ENCODE peak calls at places on chromosomes 16 and 17, in four cellular contexts. Z is GM12878; S is HFF-Myc; G is stimulated activated naive CD8-positive, alpha-beta T cell treated with anti-CD3 and anti-CD28 coated beads, Interleukin-15, Interleukin-2, amounts not matched to agents 100 U/mL and 50 U/mL, for 24 hours. D is an unnamed sample.

GRCh38 chr17:29918922-29919856 is 10.8 kb downstream of the SSH2 start:
- DNase-seq in Z (no peak), S (no peak), G (no peak), D (no peak)

GRCh38 chr16:53817117-53817516 is 113.2 kb downstream of the FTO start:
- DNase-seq in Z (no peak), S (peak), G (no peak), D (peak)

GRCh38 chr17:48910370-48910769 is 2.2 kb downstream of the UBE2Z start:
- DNase-seq in Z (no peak), S (no peak), G (no peak), D (no peak)

GRCh38 chr17:17353625-17354484 is 50.7 kb downstream of the NT5M start:
- DNase-seq in Z (no peak), S (no peak), G (no peak), D (no peak)

GRCh38 chr17:63082273-63082861 is 116.3 kb downstream of the TANC2 start:
- DNase-seq in Z (no peak), S (peak), G (no peak), D (peak)

GRCh38 chr17:35898283-35899070 is 18.3 kb upstream of the CCL5 start:
- DNase-seq in Z (no peak), S (no peak), G (peak), D (no peak)

GRCh38 chr16:17313085-17313611 is 157.6 kb downstream of the XYLT1 start:
- DNase-seq in Z (no peak), S (no peak), G (no peak), D (no peak)

GRCh38 chr17:20156196-20157077 is 147.3 kb downstream of the SPECC1 start:
- DNase-seq in Z (no peak), S (no peak), G (peak), D (peak)

GRCh38 chr17:56532926-56533325 is 60.6 kb upstream of the NOG start:
- DNase-seq in Z (no peak), S (no peak), G (no peak), D (no peak)

GRCh38 chr16:68490829-68491575 is 42.7 kb upstream of the SMPD3 start:
- DNase-seq in Z (no peak), S (no peak), G (no peak), D (no peak)

GRCh38 chr16:2244926-2245795 is 6.2 kb downstream of the ECI1 start:
- DNase-seq in Z (no peak), S (no peak), G (no peak), D (no peak)

GRCh38 chr16:80601182-80601581 is 60.4 kb downstream of the DYNLRB2 start:
- DNase-seq in Z (no peak), S (no peak), G (no peak), D (no peak)

D was measured in hepatic stellate cell.